ENCODE peak calls at places on chromosomes 11 and 22, in nine cellular contexts. I is putamen; N is mucosa of gallbladder; O is stimulated activated CD4-positive, alpha-beta T cell treated with anti-CD3 and anti-CD28 coated beads, Interleukin-12 subunit alpha, Interleukin-12 subunit beta, amount 100 ng/mL, for 24 hours; W is heart right ventricle; U is EL; D is cardiac muscle cell; Q is activated CD4-positive, alpha-beta T cell treated with anti-CD3 and anti-CD28 coated beads, Interleukin-2, amount 50 U/mL, for 48 hours; X is H4. M is an unnamed sample.

GRCh38 chr22:24441406-24442351 is 14.3 kb downstream of the ADORA2A start:
- DNase-seq in I (no peak), N (no peak), O (no peak), W (no peak), U (peak), D (no peak), Q (no peak), X (no peak), M (no peak)

GRCh38 chr22:39559456-39560105 is 11.0 kb upstream of the CACNA1I start:
- DNase-seq in I (no peak), N (no peak), O (no peak), W (no peak), U (peak), D (peak), Q (no peak), X (no peak), M (no peak)

GRCh38 chr22:17314472-17314871 is 54.8 kb upstream of the CECR2 start:
- DNase-seq in I (no peak), N (no peak), O (no peak), W (no peak), U (no peak), D (no peak), Q (no peak), X (no peak), M (no peak)

GRCh38 chr11:46952553-46952952 is 16.0 kb downstream of the CSTPP1 start:
- DNase-seq in I (no peak), N (no peak), O (no peak), W (no peak), U (no peak), D (no peak), Q (no peak), X (no peak), M (no peak)

GRCh38 chr22:27778299-27779090 is 23.1 kb downstream of the MN1 start:
- DNase-seq in I (no peak), N (no peak), O (no peak), W (no peak), U (no peak), D (no peak), Q (no peak), X (no peak), M (no peak)

GRCh38 chr22:43466710-43467109 is 54.9 kb downstream of the MPPED1 start:
- DNase-seq in I (no peak), N (no peak), O (no peak), W (no peak), U (no peak), D (no peak), Q (no peak), X (no peak), M (no peak)

GRCh38 chr11:117998664-117999353 is 12.6 kb downstream of the IL10RA start:
- DNase-seq in I (no peak), N (no peak), O (no peak), W (no peak), U (no peak), D (no peak), Q (no peak), X (no peak), M (no peak)

GRCh38 chr11:75814369-75814685 is 683 bp upstream of the UVRAG start:
- DNase-seq in I (no peak), N (no peak), O (no peak), W (no peak), U (no peak), D (no peak), Q (no peak), X (no peak), M (no peak)

GRCh38 chr22:41782316-41782715 is 18.2 kb upstream of the CCDC134 start:
- DNase-seq in I (no peak), N (no peak), O (no peak), W (no peak), U (no peak), D (no peak), Q (peak), X (no peak), M (no peak)

GRCh38 chr11:87428266-87428665 is 390.5 kb downstream of the TMEM135 start:
- DNase-seq in I (no peak), N (no peak), O (no peak), W (no peak), U (peak), D (no peak), Q (no peak), X (no peak), M (no peak)

GRCh38 chr22:45603631-45604030 is 68.0 kb upstream of the ATXN10 start:
- DNase-seq in I (no peak), N (no peak), O (no peak), W (no peak), U (no peak), D (no peak), Q (no peak), X (no peak), M (no peak)

GRCh38 chr11:75150879-75151278 is at the start of gene SLCO2B1:
- DNase-seq in I (no peak), N (no peak), O (no peak), W (no peak), U (no peak), D (no peak), Q (no peak), X (no peak), M (no peak)

GRCh38 chr11:120912504-120912903 is 111.4 kb upstream of the TBCEL start:
- DNase-seq in I (peak), N (no peak), O (no peak), W (no peak), U (peak), D (peak), Q (no peak), X (peak), M (no peak)

GRCh38 chr11:93537022-93537421 is 6.2 kb downstream of the SMCO4 start:
- DNase-seq in I (no peak), N (no peak), O (no peak), W (peak), U (no peak), D (no peak), Q (no peak), X (no peak), M (no peak)

GRCh38 chr22:22038178-22038880 is 55.7 kb upstream of the TOP3B start:
- DNase-seq in I (no peak), N (no peak), O (no peak), W (no peak), U (peak), D (no peak), Q (no peak), X (no peak), M (no peak)